ENCODE peak calls at places on chromosomes 7 and 10, in four cellular contexts. X is IMR-90, O is AG04450, V is fibroblast of lung. A is an unnamed sample.

GRCh38 chr10:112389147-112389822 is 15.4 kb downstream of the ACSL5 start:
- DNase-seq in X (peak; percentile 77), O (no peak), V (peak; percentile 49), A (no peak)

GRCh38 chr10:63761243-63761642 is 240.0 kb downstream of the REEP3 start:
- DNase-seq in X (no peak), O (no peak), V (no peak), A (no peak)

GRCh38 chr10:89535185-89536012 is at the start of gene SLC16A12:
- DNase-seq in X (no peak), O (no peak), V (peak; percentile 29), A (no peak)

GRCh38 chr7:112422842-112423496 is 27.3 kb upstream of the IFRD1 start:
- DNase-seq in X (peak; percentile 81), O (no peak), V (peak; percentile 89), A (peak; percentile 94)

GRCh38 chr10:126012485-126012884 is 116.1 kb downstream of the FANK1 start:
- DNase-seq in X (peak; percentile 10), O (no peak), V (peak; percentile 53), A (no peak)

GRCh38 chr7:71131256-71131752 is 640 bp upstream of the GALNT17 start:
- DNase-seq in X (no peak), O (no peak), V (peak; percentile 44), A (no peak)

GRCh38 chr10:99236627-99237309 is 1.1 kb upstream of the HPSE2 start:
- DNase-seq in X (no peak), O (no peak), V (no peak), A (no peak)

GRCh38 chr7:90841759-90842429 is 245.8 kb downstream of the CDK14 start:
- DNase-seq in X (no peak), O (no peak), V (no peak), A (no peak)

GRCh38 chr10:30000802-30001571 is 58.4 kb downstream of the JCAD start:
- DNase-seq in X (peak; percentile 93), O (peak; percentile 68), V (peak; percentile 98), A (no peak)

GRCh38 chr7:118648002-118648401 is 423.5 kb downstream of the ANKRD7 start:
- DNase-seq in X (no peak), O (no peak), V (no peak), A (no peak)

GRCh38 chr10:100799881-100800280 is 54.5 kb downstream of the PAX2 start:
- DNase-seq in X (no peak), O (no peak), V (no peak), A (peak; percentile 27)

GRCh38 chr10:127196227-127196954 is at the start of gene INSYN2A:
- DNase-seq in X (peak; percentile 44), O (no peak), V (peak; percentile 65), A (no peak)

GRCh38 chr10:67978749-67979148 is 94.3 kb downstream of the SIRT1 start:
- DNase-seq in X (no peak), O (no peak), V (peak; percentile 53), A (no peak)

GRCh38 chr10:28993056-28993455 is 295.8 kb upstream of the LYZL1 start:
- DNase-seq in X (no peak), O (no peak), V (no peak), A (no peak)

GRCh38 chr7:151115121-151115835 is 29.0 kb downstream of the AGAP3 start:
- DNase-seq in X (peak; percentile 28), O (no peak), V (peak; percentile 41), A (no peak)

GRCh38 chr10:28320799-28321198 is 17.9 kb upstream of the MPP7 start:
- DNase-seq in X (no peak), O (no peak), V (no peak), A (no peak)

GRCh38 chr10:1414893-1415292 is 322.4 kb downstream of the ADARB2 start:
- DNase-seq in X (no peak), O (no peak), V (no peak), A (no peak)
- TF ChIP-seq CTCF in X (no peak), O (no peak), V (no peak), A (no peak)

GRCh38 chr10:79361721-79362397 is 14.6 kb downstream of the PPIF start:
- DNase-seq in X (no peak), O (no peak), V (no peak), A (no peak)

GRCh38 chr10:79372871-79373270 is 25.6 kb downstream of the PPIF start:
- DNase-seq in X (no peak), O (no peak), V (no peak), A (peak; percentile 25)

GRCh38 chr10:79367421-79368189 is 20.3 kb downstream of the PPIF start:
- DNase-seq in X (peak; percentile 70), O (no peak), V (peak; percentile 85), A (no peak)
- TF ChIP-seq CTCF in X (no peak), O (no peak), V (no peak), A (no peak)

GRCh38 chr7:28459306-28459705 is 47.0 kb downstream of the CREB5 start:
- DNase-seq in X (no peak), O (no peak), V (no peak), A (no peak)

GRCh38 chr7:28455486-28455885 is 43.2 kb downstream of the CREB5 start:
- DNase-seq in X (no peak), O (no peak), V (no peak), A (no peak)

GRCh38 chr7:28456037-28456436 is 43.7 kb downstream of the CREB5 start:
- DNase-seq in X (peak; percentile 78), O (no peak), V (no peak), A (no peak)

DNA sequence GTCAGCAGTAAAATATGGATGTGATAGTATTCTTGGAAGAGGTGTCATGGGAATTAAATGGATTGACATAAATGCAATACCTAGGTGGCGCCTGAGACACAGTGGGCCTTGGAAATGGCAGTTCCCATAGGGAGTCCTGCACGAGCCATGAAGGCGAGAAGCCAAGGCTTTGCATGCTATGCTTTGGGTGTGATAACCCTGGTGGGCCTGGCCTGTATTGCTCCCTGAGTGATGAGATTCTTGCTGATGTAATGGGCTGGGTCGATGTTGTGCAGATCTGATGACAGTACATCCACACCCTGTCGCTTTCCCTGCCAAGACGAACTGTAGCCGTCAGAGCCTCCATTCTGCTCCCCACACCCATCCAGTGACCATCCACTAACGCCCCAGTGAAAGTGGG is 46.4 kb downstream of the CREB5 start:
- DNase-seq in X (no peak), O (no peak), V (no peak), A (no peak)
- TF ChIP-seq CTCF in X (no peak), O (no peak), V (no peak), A (peak; percentile 10)

GRCh38 chr7:519974-520458 is 370 bp upstream of the PDGFA start:
- DNase-seq in X (peak; percentile 36), O (no peak), V (peak; percentile 70), A (no peak)
- TF ChIP-seq CTCF in X (peak; percentile 23), O (peak; percentile 18), V (no peak), A (no peak)

DNA sequence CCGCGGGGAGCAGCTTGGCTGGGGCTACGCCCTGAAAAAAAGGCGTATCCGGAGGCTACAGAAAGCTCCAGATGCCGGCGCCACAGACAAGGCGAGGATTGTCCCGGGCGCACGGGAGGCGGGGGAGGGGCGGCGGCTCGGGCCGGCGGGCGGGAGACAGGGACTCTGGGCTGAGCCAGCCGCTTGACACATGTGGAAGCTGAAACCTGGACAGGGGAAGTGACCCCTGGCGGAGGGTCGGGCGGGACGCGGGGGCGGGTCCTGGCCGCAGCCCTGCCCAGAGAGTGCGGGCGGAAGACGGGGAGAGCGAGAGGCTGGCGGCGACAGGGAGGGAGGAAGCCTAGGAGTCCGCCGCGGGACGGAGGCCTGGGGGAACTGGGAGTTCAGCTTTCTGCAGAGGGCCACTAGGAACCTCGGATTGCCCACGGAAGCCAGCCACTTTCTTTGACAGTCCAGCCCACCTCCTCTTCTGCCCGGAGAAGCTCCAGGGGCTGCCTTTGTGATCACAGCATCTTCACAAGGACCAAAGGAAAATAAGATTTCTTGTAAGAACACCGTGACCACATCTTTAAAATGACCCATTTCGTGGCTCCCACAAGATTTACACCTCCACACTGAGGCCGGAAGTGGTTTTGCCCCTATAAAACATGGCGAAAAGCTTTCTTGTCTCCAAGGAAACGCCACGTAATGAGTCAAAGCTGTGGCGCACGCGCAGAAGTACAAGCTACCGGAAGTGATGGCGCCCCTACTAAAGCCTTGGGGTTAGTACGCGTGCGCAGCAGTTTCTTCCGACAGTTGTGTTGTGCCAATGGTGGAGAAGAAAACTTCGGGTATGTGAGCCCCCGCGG is at the start of the genes PLOD3 and ZNHIT1:
- DNase-seq in X (peak; percentile 97), O (peak; percentile 95), V (peak; percentile 93), A (no peak)
- TF ChIP-seq CTCF in X (peak; percentile 11), O (peak; percentile 11), V (no peak), A (peak; percentile 41)

DNA sequence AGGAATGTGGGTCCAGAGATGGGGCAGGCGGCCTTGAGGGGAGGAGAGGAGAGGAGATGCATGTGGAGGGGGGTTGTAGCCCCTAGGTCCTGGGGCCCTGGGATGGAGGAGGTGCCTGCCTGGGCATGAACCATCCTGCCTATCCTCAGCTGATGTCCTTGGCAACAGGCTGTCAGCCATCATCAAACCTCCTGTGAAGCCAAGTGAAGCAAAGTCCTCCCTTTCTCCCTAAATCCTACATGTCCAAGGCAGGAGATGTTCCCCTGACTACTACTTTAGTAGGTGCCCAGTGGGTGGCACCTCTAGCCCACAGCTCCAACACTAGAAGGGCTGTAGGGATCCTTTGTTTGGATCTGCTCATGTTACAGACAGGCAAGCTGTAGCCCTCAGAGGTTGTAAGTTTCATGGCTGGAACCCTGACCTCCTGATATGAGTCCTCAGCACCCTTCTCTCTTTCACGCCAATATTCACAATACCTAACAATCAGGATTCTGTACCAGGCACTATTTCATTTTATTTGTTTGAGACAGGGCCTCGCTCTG is 66.6 kb upstream of the SYPL1 start:
- DNase-seq in X (peak; percentile 57), O (no peak), V (peak; percentile 47), A (no peak)
- TF ChIP-seq CTCF in X (peak; percentile 51), O (peak; percentile 45), V (peak; percentile 29), A (peak; percentile 75)

GRCh38 chr7:32243891-32244290 is 173.7 kb upstream of the PDE1C start:
- DNase-seq in X (no peak), O (no peak), V (no peak), A (no peak)

GRCh38 chr7:32251659-32252058 is 181.5 kb upstream of the PDE1C start:
- DNase-seq in X (no peak), O (no peak), V (no peak), A (no peak)

GRCh38 chr7:32250494-32251260 is 180.5 kb upstream of the PDE1C start:
- DNase-seq in X (no peak), O (no peak), V (no peak), A (no peak)

GRCh38 chr7:32244806-32245345 is 174.7 kb upstream of the PDE1C start:
- DNase-seq in X (no peak), O (no peak), V (no peak), A (no peak)

DNA sequence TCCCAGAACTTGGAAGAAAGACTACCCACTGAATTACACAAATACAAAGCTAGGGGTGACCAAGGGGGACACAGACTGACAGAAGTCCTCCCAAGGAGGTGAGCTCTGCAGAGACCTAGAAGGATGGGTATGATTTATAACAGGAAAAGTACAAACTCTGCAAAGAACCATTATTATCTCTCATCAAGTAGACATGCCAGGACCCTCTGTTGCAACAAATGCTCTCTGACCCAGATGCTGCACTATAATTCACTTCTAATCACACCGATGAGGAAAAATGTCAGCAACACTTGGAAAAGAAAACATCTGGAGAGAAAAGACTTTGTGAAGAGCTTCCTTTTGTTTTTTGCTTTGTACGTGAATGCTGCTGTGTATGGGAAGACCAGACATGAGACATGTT is 178.3 kb upstream of the PDE1C start:
- DNase-seq in X (no peak), O (no peak), V (no peak), A (no peak)
- TF ChIP-seq CTCF in X (no peak), O (no peak), V (no peak), A (no peak)